ENCODE peak calls at places on chromosomes 16 and 17, in nine cellular contexts. U is prostate gland, H is left ventricle myocardium inferior, A is upper lobe of right lung, I is mammary epithelial cell, O is A549, S is cardiac muscle cell, D is right lobe of liver, Y is heart right ventricle. L is an unnamed sample. For H3K4me1, the result is how much of the 10 kb centered on the place peaks cover.

GRCh38 chr16:70661918-70662641 is 15.7 kb downstream of the IL34 start:
- DNase-seq in D (no peak), S (peak), H (no peak), U (no peak), Y (no peak), O (no peak), A (peak), I (no peak), L (no peak)

GRCh38 chr16:69270395-69270794 is 40.8 kb upstream of the VPS4A start:
- DNase-seq in S (peak), I (no peak), A (no peak), D (no peak), H (no peak), O (no peak), U (no peak), Y (no peak), L (no peak)

GRCh38 chr17:40491486-40491885 is 9.9 kb downstream of the TNS4 start:
- DNase-seq in O (no peak), I (peak), S (no peak), A (no peak), D (no peak), U (peak), H (no peak), Y (no peak), L (no peak)

GRCh38 chr16:67444259-67445125 is 13.6 kb downstream of the HSD11B2 start:
- DNase-seq in D (no peak), H (no peak), U (no peak), Y (no peak), A (no peak), O (no peak), S (no peak), I (no peak), L (no peak)

GRCh38 chr16:79278506-79278905 is 322.0 kb downstream of the MAF start:
- DNase-seq in U (no peak), D (no peak), A (no peak), O (no peak), S (no peak), Y (no peak), I (no peak), H (no peak), L (no peak)

GRCh38 chr17:27241346-27241946 is 52.5 kb upstream of the WSB1 start:
- DNase-seq in A (no peak), Y (no peak), O (peak), S (peak), I (peak), U (peak), H (no peak), D (no peak), L (no peak)

GRCh38 chr17:82170412-82170961 is 42.2 kb downstream of the CCDC57 start:
- DNase-seq in Y (no peak), I (no peak), S (no peak), H (peak), A (peak), U (no peak), D (peak), O (no peak), L (peak)

GRCh38 chr17:64480951-64481350 is 15.9 kb downstream of the POLG2 start:
- DNase-seq in D (no peak), Y (no peak), H (no peak), S (no peak), U (no peak), A (no peak), I (no peak), O (no peak), L (no peak)

GRCh38 chr17:31678431-31678830 is 180.6 kb downstream of the COPRS start:
- DNase-seq in H (no peak), D (no peak), A (no peak), I (no peak), Y (no peak), O (no peak), U (no peak), S (peak), L (no peak)

GRCh38 chr17:41354538-41354937 is 3.9 kb upstream of the KRT33A start:
- DNase-seq in I (no peak), D (no peak), O (no peak), S (no peak), Y (no peak), H (no peak), U (no peak), A (no peak), L (no peak)

GRCh38 chr17:46002311-46002972 is 3.4 kb downstream of the STH start:
- DNase-seq in I (peak), D (peak), S (peak), Y (peak), H (peak), O (peak), U (peak), A (peak), L (peak)

GRCh38 chr16:50272111-50272571 is 5.8 kb downstream of the ADCY7 start:
- DNase-seq in S (no peak), I (no peak), O (no peak), D (peak), U (no peak), A (no peak), Y (no peak), H (no peak), L (no peak)

GRCh38 chr17:67273900-67274299 is 28.9 kb upstream of the HELZ start:
- DNase-seq in D (no peak), O (no peak), A (no peak), S (no peak), Y (no peak), H (no peak), U (no peak), I (no peak), L (no peak)

GRCh38 chr17:8186446-8186786 is 3.6 kb downstream of the BORCS6 start:
- DNase-seq in U (no peak), Y (no peak), S (no peak), O (no peak), H (no peak), D (no peak), I (no peak), A (no peak), L (no peak)

GRCh38 chr16:87851141-87851587 is 18.1 kb downstream of the SLC7A5 start:
- DNase-seq in O (no peak), Y (no peak), H (no peak), I (peak), U (no peak), D (no peak), A (no peak), S (no peak), L (no peak)

GRCh38 chr16:87851601-87852000 is 17.7 kb downstream of the SLC7A5 start:
- DNase-seq in D (peak), U (no peak), I (no peak), S (no peak), H (no peak), Y (no peak), O (no peak), A (no peak), L (no peak)

GRCh38 chr16:87849419-87850008 is 19.8 kb downstream of the SLC7A5 start:
- DNase-seq in D (no peak), U (no peak), H (no peak), O (no peak), I (no peak), A (no peak), S (no peak), Y (no peak), L (no peak)

GRCh38 chr16:87848676-87849345 is 20.5 kb downstream of the SLC7A5 start:
- DNase-seq in Y (no peak), H (no peak), O (no peak), U (no peak), D (no peak), I (no peak), S (no peak), A (no peak), L (no peak)

GRCh38 chr16:87850009-87851006 is 19.0 kb downstream of the SLC7A5 start:
- DNase-seq in D (peak), O (no peak), Y (peak), U (peak), H (peak), S (peak), A (peak), I (no peak), L (peak)
- H3K4me1 ChIP-seq in D (half or more), O (half or more), Y (under half), U (under half), H (under half), S (under half), A (under half), I (half or more), L (under half)

GRCh38 chr17:55825213-55825612 is 74.4 kb downstream of the PCTP start:
- DNase-seq in H (no peak), U (no peak), A (no peak), I (peak), D (no peak), Y (no peak), O (peak), S (no peak), L (no peak)
- TF ChIP-seq CTCF in H (peak), U (peak), A (peak), I (peak), D (peak), Y (peak), O (peak), S (no peak), L (peak)

DNA sequence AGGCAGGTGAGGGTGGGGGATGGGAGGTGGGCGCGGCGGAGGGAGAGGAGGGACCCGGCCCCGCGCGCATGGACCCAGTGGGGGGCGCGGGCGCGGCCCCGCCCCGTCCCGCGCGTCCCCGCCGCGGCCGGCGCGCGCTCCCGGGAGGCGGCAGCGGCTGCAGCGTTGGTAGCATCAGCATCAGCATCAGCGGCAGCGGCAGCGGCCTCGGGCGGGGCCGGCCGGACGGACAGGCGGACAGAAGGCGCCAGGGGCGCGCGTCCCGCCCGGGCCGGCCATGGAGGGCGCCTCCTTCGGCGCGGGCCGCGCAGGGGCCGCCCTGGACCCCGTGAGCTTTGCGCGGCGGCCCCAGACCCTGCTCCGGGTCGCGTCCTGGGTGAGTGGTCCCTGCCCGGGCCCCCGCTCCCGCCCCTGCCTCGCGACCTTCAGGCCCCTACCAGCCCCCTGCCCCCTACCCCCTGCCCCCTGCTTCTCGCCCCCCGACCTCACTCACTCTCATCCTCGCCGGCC is at the start of gene SYNGR3:
- DNase-seq in H (no peak), Y (no peak), I (no peak), S (no peak), U (no peak), O (no peak), D (no peak), A (no peak), L (peak)
- H3K4me3 ChIP-seq in H (peak), Y (no peak), I (peak), S (peak), U (no peak), O (peak), D (no peak), A (peak), L (peak)

GRCh38 chr17:77440571-77440981 is 299.8 kb downstream of the SEC14L1 start:
- DNase-seq in S (no peak), A (no peak), U (no peak), D (no peak), I (no peak), Y (no peak), O (no peak), H (peak), L (no peak)
- H3K4me1 ChIP-seq in S (half or more), A (half or more), U (under half), D (under half), I (under half), Y (half or more), O (under half), H (half or more), L (half or more)

L was measured in lower lobe of right lung.